ENCODE peak calls at places on chromosomes 5 and 9, in eight cellular contexts. K is gastrocnemius medialis; F is NCI-H1092; O is bronchial epithelial cell; T is mucosa of gallbladder; S is GM12891; X is activated T-helper 9 cell treated with anti-CD3 and anti-CD28 coated beads, Interleukin-2, amount 50 U/mL, for 16 hours; V is sciatic nerve. U is an unnamed sample.

GRCh38 chr9:135951889-135952663 is 9.1 kb downstream of the UBAC1 start:
- DNase-seq in X (no peak), O (peak; percentile 98), S (no peak), T (no peak), K (peak; percentile 92), V (no peak), F (no peak), U (no peak)

GRCh38 chr5:135473956-135474670 is 22.0 kb upstream of the TIFAB start:
- DNase-seq in V (peak; percentile 38), K (no peak), S (no peak), O (no peak), T (no peak), F (no peak), X (no peak), U (no peak)

GRCh38 chr5:39040875-39041274 is 33.3 kb downstream of the RICTOR start:
- DNase-seq in T (no peak), V (no peak), O (no peak), X (no peak), S (no peak), K (no peak), F (no peak), U (no peak)

GRCh38 chr5:109258755-109259154 is 151.0 kb downstream of the PJA2 start:
- DNase-seq in V (no peak), K (no peak), F (no peak), T (no peak), O (no peak), X (no peak), S (no peak), U (no peak)

GRCh38 chr9:116000748-116001329 is 152.8 kb upstream of the PAPPA start:
- DNase-seq in X (no peak), O (peak; percentile 16), V (no peak), T (no peak), K (no peak), F (no peak), S (no peak), U (no peak)

GRCh38 chr5:90161399-90161798 is 248.2 kb downstream of the CETN3 start:
- DNase-seq in O (peak; percentile 41), F (no peak), V (peak; percentile 70), S (no peak), T (no peak), X (no peak), K (peak; percentile 4), U (peak; percentile 29)

GRCh38 chr9:116087751-116088194 is 65.8 kb upstream of the PAPPA start:
- DNase-seq in T (no peak), X (no peak), V (no peak), O (peak; percentile 84), F (no peak), K (no peak), S (no peak), U (no peak)

GRCh38 chr5:55021465-55021864 is 2.6 kb upstream of the GZMK start:
- DNase-seq in S (no peak), V (no peak), T (no peak), X (no peak), O (no peak), F (peak; percentile 31), K (no peak), U (no peak)

GRCh38 chr5:35762368-35762767 is 94.3 kb upstream of the IL7R start:
- DNase-seq in S (no peak), F (no peak), V (no peak), T (no peak), O (no peak), X (no peak), K (no peak), U (no peak)